ENCODE peak calls at places on chromosome 17, in six cellular contexts. N is right atrium auricular region; Z is left ventricle myocardium inferior; B is CD4-positive, alpha-beta memory T cell; G is fibroblast of lung; H is PC-9. T is an unnamed sample. For H3K36me3, the result is how much of the 10 kb centered on the place peaks cover.

GRCh38 chr17:59311051-59311468 is 20.4 kb upstream of the YPEL2 start:
- DNase-seq in N (no peak), Z (no peak), B (peak), G (no peak), H (peak), T (no peak)

GRCh38 chr17:18158022-18158600 is 25.5 kb upstream of the ALKBH5 start:
- DNase-seq in N (peak), Z (peak), B (peak), G (peak), H (peak), T (peak)

GRCh38 chr17:9003355-9004131 is 17.8 kb upstream of the NTN1 start:
- DNase-seq in N (no peak), Z (no peak), B (no peak), G (no peak), H (no peak), T (no peak)

GRCh38 chr17:1069847-1070246 is 72.9 kb downstream of the TIMM22 start:
- DNase-seq in N (no peak), Z (no peak), B (no peak), G (no peak), H (no peak), T (no peak)

GRCh38 chr17:6677158-6677831 is 25.7 kb downstream of the C17orf100 start:
- DNase-seq in N (no peak), Z (no peak), B (no peak), G (peak), H (no peak), T (no peak)

GRCh38 chr17:80997471-80998387 is 6.1 kb downstream of the CHMP6 start:
- DNase-seq in N (no peak), Z (no peak), B (no peak), G (peak), H (no peak), T (no peak)

GRCh38 chr17:78890111-78890897 is 12.7 kb downstream of the CEP295NL start:
- DNase-seq in N (peak), Z (peak), B (peak), G (no peak), H (no peak), T (peak)

GRCh38 chr17:35028531-35029262 is 34.8 kb downstream of the RFFL start:
- DNase-seq in N (no peak), Z (no peak), B (no peak), G (peak), H (peak), T (no peak)

GRCh38 chr17:6070895-6071511 is 824 bp downstream of the WSCD1 start:
- DNase-seq in N (no peak), Z (no peak), B (no peak), G (no peak), H (no peak), T (no peak)

GRCh38 chr17:8868529-8868951 is 1.1 kb upstream of the PIK3R6 start:
- DNase-seq in N (no peak), Z (no peak), B (no peak), G (no peak), H (no peak), T (no peak)

GRCh38 chr17:55674107-55674506 is 48.6 kb downstream of the TMEM100 start:
- DNase-seq in N (no peak), Z (no peak), B (no peak), G (no peak), H (no peak), T (no peak)

GRCh38 chr17:76994237-76994637 is 126.0 kb downstream of the MGAT5B start:
- DNase-seq in N (no peak), Z (no peak), B (no peak), G (peak), H (no peak), T (no peak)

GRCh38 chr17:81347437-81347836 is 47.8 kb upstream of the BAHCC1 start:
- DNase-seq in N (no peak), Z (no peak), B (no peak), G (no peak), H (no peak), T (no peak)

GRCh38 chr17:56979091-56979480 is 1.2 kb downstream of the SCPEP1 start:
- DNase-seq in N (peak), Z (no peak), B (no peak), G (no peak), H (no peak), T (no peak)

GRCh38 chr17:35559495-35559894 is 1.1 kb downstream of the SLFN14 start:
- DNase-seq in N (no peak), Z (no peak), B (no peak), G (no peak), H (no peak), T (no peak)

GRCh38 chr17:3913531-3914318 is 2.5 kb downstream of the P2RX1 start:
- DNase-seq in N (no peak), Z (peak), B (peak), G (peak), H (no peak), T (peak)

GRCh38 chr17:78416791-78417530 is 38.5 kb downstream of the PGS1 start:
- DNase-seq in N (peak), Z (no peak), B (no peak), G (no peak), H (no peak), T (no peak)

GRCh38 chr17:58352018-58352842 is at the start of gene SUPT4H1:
- DNase-seq in N (peak), Z (peak), B (peak), G (peak), H (peak), T (peak)

GRCh38 chr17:8468109-8468508 is 32.4 kb downstream of the NDEL1 start:
- DNase-seq in N (no peak), Z (peak), B (no peak), G (no peak), H (no peak), T (no peak)

GRCh38 chr17:28834420-28834819 is 8.2 kb downstream of the FAM222B start:
- DNase-seq in N (no peak), Z (no peak), B (no peak), G (no peak), H (no peak), T (no peak)

GRCh38 chr17:68296217-68297140 is 5.2 kb downstream of the ARSG start:
- DNase-seq in N (no peak), Z (no peak), B (peak), G (no peak), H (no peak), T (peak)

GRCh38 chr17:4573115-4573514 is 11.2 kb upstream of the SMTNL2 start:
- DNase-seq in N (no peak), Z (no peak), B (no peak), G (no peak), H (no peak), T (no peak)

GRCh38 chr17:3641014-3641413 is 4.5 kb downstream of the CTNS start:
- DNase-seq in N (no peak), Z (no peak), B (no peak), G (no peak), H (no peak), T (no peak)

GRCh38 chr17:17352836-17353624 is 49.9 kb downstream of the NT5M start:
- DNase-seq in N (no peak), Z (no peak), B (no peak), G (no peak), H (no peak), T (no peak)

GRCh38 chr17:34447406-34447805 is 84.4 kb upstream of the CCL1 start:
- DNase-seq in N (no peak), Z (no peak), B (no peak), G (no peak), H (no peak), T (no peak)

GRCh38 chr17:76417499-76418143 is 33.2 kb downstream of the SPHK1 start:
- DNase-seq in N (no peak), Z (no peak), B (no peak), G (peak), H (no peak), T (no peak)

DNA sequence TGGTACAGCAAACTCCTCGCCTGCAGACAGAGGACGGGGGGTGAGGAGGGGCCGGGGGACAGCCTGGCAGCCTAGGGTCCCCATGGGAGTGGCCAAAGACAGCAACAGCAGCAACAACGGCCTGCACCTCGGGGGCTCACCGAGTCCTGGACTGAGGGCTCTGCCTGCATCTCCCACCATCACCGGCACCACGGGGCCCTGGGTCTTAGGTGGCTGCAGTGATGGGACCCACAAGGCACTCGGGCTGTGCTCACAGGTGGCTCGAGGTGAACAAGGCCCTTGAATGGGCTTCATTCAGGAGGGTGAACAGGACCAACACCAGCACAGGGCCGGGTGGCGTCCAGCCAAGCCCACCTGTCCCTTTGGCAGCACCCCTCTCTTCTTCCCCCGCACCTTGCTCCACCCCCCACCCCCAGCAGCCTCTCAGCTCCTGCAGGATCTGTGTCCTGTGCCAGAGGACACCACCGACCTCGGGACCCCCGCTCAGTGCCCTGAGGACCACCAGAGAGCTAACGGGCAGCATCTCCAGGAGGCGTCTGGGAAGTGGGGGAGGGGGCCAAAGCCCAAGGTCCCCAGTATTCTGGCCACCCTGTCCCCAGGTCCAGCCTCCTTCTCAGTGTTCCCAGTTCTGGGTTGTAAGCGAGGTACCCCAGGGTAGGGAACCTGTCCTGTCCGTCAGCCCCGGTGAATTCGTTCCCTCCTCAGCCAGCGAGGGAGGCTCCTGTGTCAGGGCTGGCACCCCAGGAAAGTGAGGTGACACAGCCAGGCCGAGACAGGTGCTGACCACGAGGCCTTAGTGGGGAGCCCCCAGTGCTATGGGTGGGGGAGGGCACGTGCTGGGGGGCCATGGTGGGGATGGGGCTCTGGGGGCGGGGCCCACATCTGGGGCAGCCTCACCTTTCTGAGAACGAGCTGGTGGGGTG is 94.3 kb downstream of the TBC1D16 start:
- DNase-seq in N (no peak), Z (peak), B (no peak), G (no peak), H (no peak), T (no peak)
- H3K36me3 ChIP-seq in N (under half), Z (under half), B (under half), G (under half), H (under half), T (under half)

GRCh38 chr17:82967268-82968032 is 112.0 kb upstream of the METRNL start:
- DNase-seq in N (peak), Z (no peak), B (no peak), G (no peak), H (no peak), T (no peak)
- H3K36me3 ChIP-seq in N (under half), Z (under half), B (under half), G (under half), H (under half), T (under half)

DNA sequence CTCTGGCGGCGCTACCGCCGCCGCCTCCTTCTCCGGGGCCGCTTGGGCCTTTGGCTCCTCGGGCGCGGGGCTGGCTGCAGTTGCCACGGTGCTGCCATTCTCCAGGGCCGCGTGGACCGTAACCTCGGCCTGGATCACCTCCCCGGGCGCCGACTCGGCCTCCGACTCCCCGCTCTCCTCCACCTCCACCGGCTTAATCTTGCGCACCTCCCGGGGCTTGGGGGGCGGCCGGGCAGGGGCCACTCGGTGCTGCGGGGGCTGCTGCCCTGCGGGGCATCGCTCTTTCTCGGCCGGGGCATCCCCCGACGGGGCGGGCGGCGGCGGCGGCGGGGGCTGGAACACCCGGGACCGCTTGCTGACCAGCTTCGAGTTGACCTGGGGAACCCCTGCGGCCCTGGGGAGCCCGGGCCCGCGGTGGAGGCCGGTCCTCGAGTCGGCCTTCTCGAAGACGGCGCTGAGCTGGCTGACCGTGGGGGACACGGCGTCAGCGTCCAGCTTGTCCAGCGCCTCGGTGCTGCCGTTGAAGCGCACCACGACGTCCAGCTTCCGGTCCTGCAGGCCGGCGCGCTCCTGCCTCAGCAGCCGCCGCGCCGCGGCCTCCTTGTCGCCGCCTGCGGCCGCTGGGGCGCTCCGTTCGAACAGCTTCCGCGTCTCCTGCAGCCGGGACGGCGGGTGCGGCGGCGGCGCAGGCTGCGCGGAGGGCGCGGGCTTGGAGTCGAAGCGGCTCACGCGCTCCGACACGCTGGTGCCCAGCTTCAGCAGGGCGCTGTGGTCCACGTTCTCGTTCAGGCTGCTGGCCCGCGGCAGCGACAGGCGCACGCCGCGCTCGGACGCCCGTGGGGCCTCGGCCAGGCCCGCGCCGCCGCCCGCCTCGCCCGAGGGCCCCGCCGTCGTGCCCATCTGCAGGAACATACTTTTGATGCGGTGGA is 788 bp downstream of the PPP1R9B start:
- DNase-seq in N (no peak), Z (peak), B (peak), G (peak), H (no peak), T (peak)
- H3K36me3 ChIP-seq in N (under half), Z (under half), B (under half), G (under half), H (under half), T (under half)

GRCh38 chr17:61813211-61813610 is 50.1 kb downstream of the BRIP1 start:
- DNase-seq in N (no peak), Z (no peak), B (no peak), G (peak), H (no peak), T (no peak)

GRCh38 chr17:61809816-61810392 is 53.4 kb downstream of the BRIP1 start:
- DNase-seq in N (no peak), Z (no peak), B (no peak), G (peak), H (no peak), T (no peak)

GRCh38 chr17:61815863-61816523 is 47.3 kb downstream of the BRIP1 start:
- DNase-seq in N (no peak), Z (no peak), B (no peak), G (no peak), H (no peak), T (no peak)

GRCh38 chr17:61814485-61814884 is 48.8 kb downstream of the BRIP1 start:
- DNase-seq in N (no peak), Z (no peak), B (no peak), G (no peak), H (no peak), T (no peak)

GRCh38 chr17:61812747-61813146 is 50.6 kb downstream of the BRIP1 start:
- DNase-seq in N (no peak), Z (no peak), B (no peak), G (peak), H (no peak), T (no peak)
- H3K36me3 ChIP-seq in N (under half), Z (under half), B (under half), G (under half), H (under half), T (under half)

GRCh38 chr17:16104189-16104588 is 104.6 kb downstream of the TTC19 start:
- DNase-seq in N (no peak), Z (no peak), B (no peak), G (no peak), H (no peak), T (no peak)

GRCh38 chr17:16107165-16107770 is 107.6 kb downstream of the TTC19 start:
- DNase-seq in N (no peak), Z (no peak), B (no peak), G (no peak), H (no peak), T (no peak)

GRCh38 chr17:16106161-16106891 is 106.7 kb downstream of the TTC19 start:
- DNase-seq in N (no peak), Z (no peak), B (no peak), G (peak), H (no peak), T (no peak)

GRCh38 chr17:16100737-16101400 is 101.2 kb downstream of the TTC19 start:
- DNase-seq in N (no peak), Z (no peak), B (no peak), G (peak), H (no peak), T (no peak)

GRCh38 chr17:16101440-16101839 is 101.8 kb downstream of the TTC19 start:
- DNase-seq in N (no peak), Z (no peak), B (no peak), G (no peak), H (no peak), T (no peak)
- H3K36me3 ChIP-seq in N (under half), Z (half or more), B (under half), G (under half), H (under half), T (under half)

GRCh38 chr17:63331301-63331700 is 114.8 kb downstream of the CYB561 start:
- DNase-seq in N (no peak), Z (no peak), B (no peak), G (peak), H (no peak), T (no peak)

GRCh38 chr17:63329876-63330275 is 116.2 kb downstream of the CYB561 start:
- DNase-seq in N (no peak), Z (no peak), B (no peak), G (no peak), H (no peak), T (no peak)

GRCh38 chr17:63325885-63326284 is 120.2 kb downstream of the CYB561 start:
- DNase-seq in N (no peak), Z (no peak), B (no peak), G (no peak), H (no peak), T (no peak)
- H3K36me3 ChIP-seq in N (under half), Z (under half), B (under half), G (under half), H (under half), T (under half)

GRCh38 chr17:64202683-64203430 is 60.2 kb downstream of the TEX2 start:
- DNase-seq in N (no peak), Z (no peak), B (no peak), G (peak), H (peak), T (no peak)
- H3K36me3 ChIP-seq in N (under half), Z (under half), B (under half), G (under half), H (under half), T (under half)

GRCh38 chr17:46038414-46038813 is 39.4 kb downstream of the STH start:
- DNase-seq in N (no peak), Z (no peak), B (no peak), G (no peak), H (peak), T (no peak)

GRCh38 chr17:46038937-46039336 is 39.9 kb downstream of the STH start:
- DNase-seq in N (no peak), Z (no peak), B (no peak), G (no peak), H (no peak), T (no peak)

GRCh38 chr17:46037722-46038255 is 38.7 kb downstream of the STH start:
- DNase-seq in N (no peak), Z (no peak), B (no peak), G (no peak), H (no peak), T (no peak)

GRCh38 chr17:46042248-46042647 is 43.2 kb downstream of the STH start:
- DNase-seq in N (no peak), Z (no peak), B (no peak), G (no peak), H (peak), T (no peak)

GRCh38 chr17:46039592-46040186 is 40.6 kb downstream of the STH start:
- DNase-seq in N (no peak), Z (peak), B (no peak), G (no peak), H (peak), T (no peak)
- H3K36me3 ChIP-seq in N (half or more), Z (half or more), B (half or more), G (under half), H (half or more), T (half or more)